ENCODE peak calls at places on chromosomes 1 and 21, in seven cellular contexts. O is IMR-90, N is mesendoderm, E is H9, G is H1, M is neuronal stem cell, B is trophoblast cell. W is an unnamed sample. For H3K27me3, the result is how much of the 10 kb centered on the place peaks cover.

GRCh38 chr21:33991091-33991490 is 75.5 kb upstream of the ATP5PO start:
- DNase-seq in E (no peak), G (no peak), B (no peak), O (no peak), N (no peak), M (no peak), W (no peak)

GRCh38 chr1:232344791-232345399 is 285.0 kb downstream of the SIPA1L2 start:
- DNase-seq in M (no peak), G (no peak), O (peak), B (no peak), E (no peak), N (no peak), W (no peak)

GRCh38 chr21:32064511-32064910 is 191.7 kb downstream of the HUNK start:
- DNase-seq in M (no peak), B (no peak), N (no peak), G (no peak), O (no peak), E (no peak), W (no peak)

GRCh38 chr21:45739218-45740087 is 95.9 kb downstream of the PCBP3 start:
- DNase-seq in B (no peak), N (no peak), E (no peak), G (no peak), O (no peak), M (no peak), W (no peak)

GRCh38 chr1:89728381-89728780 is 92.5 kb upstream of the LRRC8D start:
- DNase-seq in M (no peak), N (no peak), G (no peak), B (no peak), E (no peak), O (no peak), W (no peak)

GRCh38 chr1:225848044-225848955 is 33.9 kb downstream of the TMEM63A start:
- DNase-seq in O (peak), N (no peak), B (no peak), M (no peak), G (no peak), E (peak), W (no peak)

GRCh38 chr1:14190508-14190907 is 408.0 kb upstream of the KAZN start:
- DNase-seq in N (peak), G (no peak), O (no peak), B (peak), M (no peak), E (peak), W (no peak)

GRCh38 chr1:23664837-23665795 is 26.5 kb upstream of the RPL11 start:
- DNase-seq in M (no peak), E (no peak), G (no peak), O (no peak), N (peak), B (no peak), W (peak)

GRCh38 chr1:64318428-64318827 is 115.0 kb downstream of the UBE2U start:
- DNase-seq in M (no peak), B (no peak), G (no peak), N (no peak), E (no peak), O (no peak), W (no peak)

GRCh38 chr1:202578565-202578964 is 131.7 kb downstream of the SYT2 start:
- DNase-seq in E (no peak), M (no peak), O (peak), N (no peak), B (no peak), G (no peak), W (peak)

GRCh38 chr21:45391743-45392079 is 13.3 kb upstream of the COL18A1 start:
- DNase-seq in E (no peak), N (no peak), M (no peak), O (no peak), G (no peak), B (no peak), W (no peak)

GRCh38 chr1:72284084-72284397 is 1.7 kb upstream of the NEGR1 start:
- DNase-seq in M (no peak), N (no peak), B (peak), E (peak), G (no peak), O (no peak), W (no peak)

GRCh38 chr1:92291372-92291999 is 7.3 kb downstream of the GLMN start:
- DNase-seq in O (peak), M (no peak), E (no peak), G (no peak), N (peak), B (peak), W (peak)

GRCh38 chr1:210293191-210293607 is 35.5 kb upstream of the HHAT start:
- DNase-seq in G (no peak), M (no peak), N (no peak), O (peak), B (no peak), E (no peak), W (peak)

GRCh38 chr1:209895709-209896108 is 42.3 kb upstream of the SYT14 start:
- DNase-seq in B (no peak), O (peak), G (no peak), M (no peak), E (no peak), N (peak), W (peak)

GRCh38 chr1:2999571-2999970 is 21.7 kb upstream of the ACTRT2 start:
- DNase-seq in M (no peak), O (no peak), B (no peak), N (no peak), E (no peak), G (no peak), W (no peak)
- H4K8ac ChIP-seq in M (no peak), O (no peak), B (no peak), N (no peak), E (no peak), G (no peak), W (no peak)

GRCh38 chr1:46494910-46495309 is 5.3 kb downstream of the DMBX1 start:
- DNase-seq in B (no peak), E (no peak), N (no peak), G (no peak), M (no peak), O (no peak), W (no peak)
- H3K27me3 ChIP-seq in B (half or more), E (half or more), N (half or more), G (under half), M (under half), O (half or more), W (half or more)

GRCh38 chr1:47445823-47446567 is 8.2 kb downstream of the FOXD2 start:
- DNase-seq in E (no peak), B (no peak), M (no peak), O (no peak), N (no peak), G (no peak), W (no peak)
- H2BK5ac ChIP-seq in E (no peak), B (no peak), M (no peak), O (no peak), N (no peak), G (no peak), W (no peak)

DNA sequence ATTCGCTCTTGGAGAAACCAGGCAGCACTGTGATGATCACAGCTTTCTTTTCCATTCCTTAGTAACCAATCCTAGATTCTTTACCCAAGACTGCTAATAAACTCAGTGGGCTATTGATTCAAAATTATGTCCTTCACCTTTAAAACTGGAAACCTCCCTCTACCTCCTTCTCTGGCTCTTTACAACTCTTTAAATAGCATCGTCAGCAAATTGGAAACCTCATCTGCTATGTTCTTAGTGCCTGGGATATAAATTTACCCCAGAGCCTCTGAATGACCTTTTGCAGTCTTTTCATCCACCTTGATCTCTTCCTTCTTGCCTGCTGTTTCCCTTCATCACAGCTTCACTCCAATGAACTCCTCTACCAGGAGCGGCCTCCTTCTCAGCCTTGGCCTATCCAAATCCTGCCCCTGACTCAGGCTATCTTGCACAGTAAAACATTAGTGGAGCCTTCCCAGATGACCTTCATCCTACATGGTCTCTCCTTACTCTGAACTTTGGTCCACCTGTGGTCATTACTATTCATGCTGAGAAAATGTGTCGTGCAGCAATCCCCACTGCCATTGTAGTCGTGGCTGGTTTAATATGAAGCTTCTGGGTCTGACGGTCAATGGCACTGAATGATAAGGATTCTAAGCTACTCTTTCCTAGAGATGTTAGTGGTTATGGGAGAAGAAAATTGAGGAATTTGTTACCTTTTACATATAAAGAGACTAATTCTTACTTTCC is 644.1 kb downstream of the SMYD3 start:
- DNase-seq in E (no peak), O (no peak), M (no peak), B (no peak), G (no peak), N (no peak), W (no peak)
- H4K8ac ChIP-seq in E (no peak), O (no peak), M (no peak), B (no peak), G (no peak), N (no peak), W (no peak)

DNA sequence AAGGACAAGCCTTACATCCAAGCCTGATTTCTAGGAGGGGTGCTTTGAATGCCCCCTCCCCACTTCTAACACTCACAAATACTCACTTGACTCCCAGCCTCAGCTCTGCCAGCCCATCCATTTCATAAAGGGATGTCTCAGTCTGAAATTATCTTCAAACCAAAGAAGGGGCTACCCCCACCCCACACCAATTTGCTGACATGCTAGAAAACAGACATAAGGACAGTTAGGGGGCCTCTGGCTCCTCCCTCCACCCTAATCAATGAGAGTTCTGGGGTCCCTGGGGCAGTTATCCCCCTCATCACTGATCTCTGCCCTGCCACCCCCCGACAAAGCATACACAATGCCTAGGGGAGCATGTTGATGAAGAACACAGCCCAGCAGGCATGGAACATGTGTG is 58.8 kb downstream of the RHBG start:
- DNase-seq in O (no peak), M (no peak), B (no peak), N (no peak), E (no peak), G (no peak), W (no peak)
- H3K27me3 ChIP-seq in O (half or more), M (under half), B (under half), N (under half), E (half or more), G (half or more), W (half or more)

W was measured in mesenchymal stem cell.